ENCODE peak calls at places on chromosome 9, in nine cellular contexts. S, A, Z, O, N, K, T, Y and W are unnamed samples. For H3K9me3 and H3K4me1, the result is how much of the 10 kb centered on the place peaks cover.

GRCh38 chr9:110072597-110073355 is 135.2 kb downstream of the C9orf152 start:
- DNase-seq in S (no peak), A (no peak), Z (no peak), O (no peak), N (no peak), K (no peak), T (no peak), Y (no peak), W (no peak)

GRCh38 chr9:20623021-20623747 is 885 bp upstream of the MLLT3 start:
- DNase-seq in S (peak), A (peak), Z (no peak), O (peak), N (peak), K (peak), T (peak), Y (peak), W (peak)

GRCh38 chr9:80143899-80144298 is 572.1 kb downstream of the TLE4 start:
- DNase-seq in S (no peak), A (no peak), Z (no peak), O (no peak), N (no peak), K (no peak), T (no peak), Y (no peak), W (no peak)

GRCh38 chr9:89555016-89555415 is 49.8 kb upstream of the GADD45G start:
- DNase-seq in S (no peak), A (no peak), Z (no peak), O (no peak), N (no peak), K (no peak), T (no peak), Y (no peak), W (no peak)

GRCh38 chr9:36575411-36575882 is 2.8 kb downstream of the MELK start:
- DNase-seq in S (no peak), A (no peak), Z (no peak), O (no peak), N (no peak), K (no peak), T (no peak), Y (no peak), W (no peak)

GRCh38 chr9:34458967-34459355 is 356 bp downstream of the DNAI1 start:
- DNase-seq in S (no peak), A (no peak), Z (no peak), O (no peak), N (no peak), K (no peak), T (no peak), Y (no peak), W (no peak)

GRCh38 chr9:82923410-82924242 is 139.3 kb downstream of the RASEF start:
- DNase-seq in S (no peak), A (no peak), Z (no peak), O (no peak), N (no peak), K (no peak), T (no peak), Y (no peak), W (no peak)

GRCh38 chr9:112065781-112066606 is 109.1 kb downstream of the SUSD1 start:
- DNase-seq in S (peak), A (peak), Z (peak), O (no peak), N (no peak), K (no peak), T (no peak), Y (peak), W (peak)

GRCh38 chr9:21670374-21670773 is 132.1 kb upstream of the MTAP start:
- DNase-seq in S (no peak), A (no peak), Z (no peak), O (no peak), N (no peak), K (no peak), T (no peak), Y (no peak), W (no peak)

GRCh38 chr9:114954986-114955623 is 24.7 kb upstream of the TNFSF8 start:
- DNase-seq in S (no peak), A (no peak), Z (no peak), O (no peak), N (no peak), K (no peak), T (no peak), Y (no peak), W (no peak)

GRCh38 chr9:131500939-131501541 is 1.7 kb upstream of the POMT1 start:
- DNase-seq in S (no peak), A (no peak), Z (no peak), O (peak), N (no peak), K (no peak), T (no peak), Y (no peak), W (peak)

GRCh38 chr9:87502446-87503232 is 5.0 kb downstream of the DAPK1 start:
- DNase-seq in S (peak), A (no peak), Z (no peak), O (no peak), N (no peak), K (no peak), T (no peak), Y (peak), W (peak)
- H3K4me3 ChIP-seq in S (no peak), A (no peak), Z (no peak), O (no peak), N (no peak), K (no peak), T (no peak), Y (no peak), W (no peak)

GRCh38 chr9:120808931-120809330 is 15.7 kb upstream of the FBXW2 start:
- DNase-seq in S (no peak), A (no peak), Z (no peak), O (no peak), N (no peak), K (no peak), T (no peak), Y (no peak), W (no peak)
- H3K9me3 ChIP-seq in S (under half), A (under half), Z (under half), O (under half), N (under half), K (under half), T (half or more), Y (under half), W (under half)

GRCh38 chr9:133587051-133587450 is 22.1 kb downstream of the FAM163B start:
- DNase-seq in S (no peak), A (no peak), Z (no peak), O (no peak), N (no peak), K (no peak), T (no peak), Y (no peak), W (no peak)
- H3K4me1 ChIP-seq in S (under half), A (under half), Z (under half), O (under half), N (under half), K (under half), T (under half), Y (under half), W (under half)

GRCh38 chr9:84773023-84773422 is 103.5 kb downstream of the NTRK2 start:
- DNase-seq in S (no peak), A (no peak), Z (no peak), O (no peak), N (no peak), K (no peak), T (no peak), Y (no peak), W (no peak)

GRCh38 chr9:84775056-84775648 is 105.6 kb downstream of the NTRK2 start:
- DNase-seq in S (no peak), A (no peak), Z (no peak), O (no peak), N (no peak), K (no peak), T (no peak), Y (no peak), W (no peak)

DNA sequence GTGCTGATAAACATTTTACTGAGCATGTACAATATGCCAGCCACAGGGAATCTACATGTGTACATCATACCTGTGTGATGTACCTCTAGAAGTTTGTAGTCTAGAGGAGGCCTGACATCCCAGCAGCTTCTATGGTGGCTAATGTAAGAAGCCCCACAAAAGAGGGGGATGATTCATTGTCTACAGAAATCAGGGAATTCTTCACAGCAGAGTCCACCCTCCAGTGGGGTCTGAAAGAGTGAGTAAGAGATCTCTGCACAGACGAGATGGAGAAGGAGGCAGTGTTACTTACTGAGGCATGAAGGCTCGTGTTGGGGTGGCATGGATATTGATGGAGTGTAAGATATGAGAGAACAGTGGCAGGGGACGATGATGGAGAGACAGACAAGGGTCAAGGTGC is 103.0 kb downstream of the NTRK2 start:
- DNase-seq in S (no peak), A (no peak), Z (no peak), O (no peak), N (no peak), K (no peak), T (no peak), Y (no peak), W (no peak)
- H3K4me3 ChIP-seq in S (no peak), A (no peak), Z (no peak), O (no peak), N (no peak), K (no peak), T (no peak), Y (no peak), W (no peak)

DNA sequence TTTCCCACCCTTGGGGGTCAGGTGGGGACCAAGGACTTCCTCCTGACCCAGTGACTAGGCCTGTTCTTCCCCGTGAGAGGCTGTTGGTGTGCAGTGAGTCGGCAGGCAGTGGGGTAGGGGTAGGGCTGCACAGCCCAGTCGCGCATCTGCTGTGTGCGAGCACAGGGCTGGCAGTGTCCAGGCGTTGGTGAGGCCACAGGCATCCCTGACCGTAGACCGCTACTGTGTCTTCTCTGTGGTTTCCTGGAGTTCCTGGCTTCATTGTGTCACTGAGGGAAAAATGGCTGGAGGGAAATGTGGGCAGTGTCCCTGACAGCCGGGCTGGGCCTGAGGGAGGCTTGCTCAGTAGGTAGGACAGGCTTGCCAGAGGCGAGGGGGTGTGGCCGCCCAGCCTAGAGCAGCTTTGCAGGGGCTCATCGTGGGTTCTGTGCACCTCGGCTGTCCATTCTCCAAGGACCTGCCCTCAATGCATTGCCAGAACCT is 95.4 kb downstream of the CACNA1B start:
- DNase-seq in S (peak), A (no peak), Z (no peak), O (no peak), N (no peak), K (no peak), T (no peak), Y (no peak), W (no peak)
- H3K9me3 ChIP-seq in S (under half), A (under half), Z (under half), O (under half), N (under half), K (under half), T (under half), Y (under half), W (under half)

GRCh38 chr9:38033956-38034355 is 35.1 kb downstream of the SHB start:
- DNase-seq in S (no peak), A (no peak), Z (no peak), O (no peak), N (no peak), K (no peak), T (no peak), Y (no peak), W (peak)
- H3K4me1 ChIP-seq in S (under half), A (under half), Z (half or more), O (under half), N (under half), K (under half), T (half or more), Y (under half), W (under half)